ENCODE peak calls at places on chromosome 1, in six cellular contexts. S is kidney; P is esophagus squamous epithelium; L is body of pancreas; N is CD8-positive, alpha-beta T cell; D is ascending aorta. K is an unnamed sample. For H3K9me3, the result is how much of the 10 kb centered on the place peaks cover.

GRCh38 chr1:58926177-58926576 is 142.3 kb upstream of the JUN start:
- DNase-seq in S (no peak), D (no peak), P (no peak), L (no peak), N (no peak), K (no peak)

GRCh38 chr1:98260839-98261238 is 340.0 kb upstream of the DPYD start:
- DNase-seq in D (no peak), P (no peak), S (no peak), L (no peak), N (no peak), K (no peak)

GRCh38 chr1:59985901-59986735 is 59.5 kb upstream of the CYP2J2 start:
- DNase-seq in N (no peak), D (no peak), S (no peak), P (no peak), L (no peak), K (no peak)

GRCh38 chr1:232894436-232894835 is 56.0 kb upstream of the NTPCR start:
- DNase-seq in S (no peak), L (no peak), D (no peak), N (no peak), P (no peak), K (no peak)

GRCh38 chr1:14486401-14487110 is 111.9 kb upstream of the KAZN start:
- DNase-seq in P (no peak), N (no peak), S (no peak), D (peak), L (peak), K (no peak)

GRCh38 chr1:229223498-229223897 is 47.4 kb upstream of the RAB4A start:
- DNase-seq in L (peak), P (no peak), N (no peak), D (no peak), S (no peak), K (no peak)

GRCh38 chr1:230350208-230350921 is 75.8 kb downstream of the PGBD5 start:
- DNase-seq in P (no peak), L (no peak), N (no peak), S (no peak), D (peak), K (peak)

GRCh38 chr1:71252900-71253299 is 172.1 kb upstream of the ZRANB2 start:
- DNase-seq in N (no peak), S (no peak), P (no peak), L (no peak), D (no peak), K (no peak)

GRCh38 chr1:41138549-41138948 is 103.6 kb downstream of the SCMH1 start:
- DNase-seq in S (no peak), L (no peak), N (no peak), P (no peak), D (no peak), K (no peak)

GRCh38 chr1:203669739-203670138 is 43.1 kb downstream of the ATP2B4 start:
- DNase-seq in P (no peak), D (no peak), L (no peak), N (no peak), S (no peak), K (no peak)

GRCh38 chr1:206551985-206552325 is 44.6 kb downstream of the RASSF5 start:
- DNase-seq in D (no peak), P (no peak), S (no peak), L (no peak), N (peak), K (no peak)

GRCh38 chr1:56709269-56709880 is 64.3 kb downstream of the PRKAA2 start:
- DNase-seq in S (no peak), D (no peak), P (no peak), L (no peak), N (no peak), K (no peak)

GRCh38 chr1:150567717-150568561 is 11.5 kb downstream of the MCL1 start:
- DNase-seq in S (peak), D (peak), P (no peak), L (peak), N (no peak), K (peak)

GRCh38 chr1:79603862-79604261 is 597.3 kb upstream of the ADGRL4 start:
- DNase-seq in N (no peak), D (no peak), S (no peak), L (no peak), P (no peak), K (no peak)

GRCh38 chr1:173470608-173471007 is 6.5 kb upstream of the PRDX6 start:
- DNase-seq in P (no peak), S (no peak), L (no peak), N (no peak), D (no peak), K (no peak)

GRCh38 chr1:66375125-66375524 is 158.8 kb upstream of the SGIP1 start:
- DNase-seq in L (no peak), S (no peak), D (no peak), N (no peak), P (no peak), K (no peak)

GRCh38 chr1:41952208-41952607 is 33.5 kb upstream of the HIVEP3 start:
- DNase-seq in L (no peak), S (no peak), N (no peak), D (no peak), P (no peak), K (no peak)

GRCh38 chr1:185998391-185998790 is 264.2 kb downstream of the HMCN1 start:
- DNase-seq in N (no peak), D (no peak), P (no peak), S (no peak), L (no peak), K (no peak)

GRCh38 chr1:165763442-165763841 is 5.2 kb downstream of the TMCO1 start:
- DNase-seq in L (no peak), D (no peak), N (no peak), S (no peak), P (no peak), K (no peak)

GRCh38 chr1:178230881-178231409 is 137.0 kb downstream of the RASAL2 start:
- DNase-seq in S (peak), L (no peak), D (no peak), P (no peak), N (no peak), K (no peak)

GRCh38 chr1:94514095-94514727 is 27.3 kb downstream of the F3 start:
- DNase-seq in D (no peak), L (no peak), N (no peak), P (no peak), S (no peak), K (no peak)

GRCh38 chr1:207424570-207425131 is 29.5 kb upstream of the CR2 start:
- DNase-seq in S (peak), L (no peak), P (no peak), N (no peak), D (no peak), K (no peak)

GRCh38 chr1:37752583-37753471 is 12.1 kb downstream of the EPHA10 start:
- DNase-seq in L (peak), N (no peak), S (no peak), D (no peak), P (no peak), K (no peak)

GRCh38 chr1:15998929-15999328 is 5.1 kb upstream of the SRARP start:
- DNase-seq in P (no peak), D (no peak), L (no peak), S (peak), N (no peak), K (no peak)

GRCh38 chr1:224433041-224433670 is 1.4 kb downstream of the WDR26 start:
- DNase-seq in S (peak), D (no peak), N (no peak), L (no peak), P (no peak), K (no peak)

GRCh38 chr1:113534130-113534817 is 144.0 kb downstream of the MAGI3 start:
- DNase-seq in D (no peak), N (no peak), S (no peak), P (no peak), L (no peak), K (no peak)

GRCh38 chr1:21278898-21279819 is 11.1 kb downstream of the ECE1 start:
- DNase-seq in L (no peak), S (no peak), P (no peak), N (no peak), D (peak), K (no peak)

GRCh38 chr1:22108343-22109135 is 34.4 kb downstream of the WNT4 start:
- DNase-seq in P (no peak), N (no peak), D (peak), S (peak), L (no peak), K (no peak)

GRCh38 chr1:237814319-237814924 is 76.3 kb downstream of the ZP4 start:
- DNase-seq in L (no peak), D (no peak), P (no peak), N (no peak), S (no peak), K (no peak)

GRCh38 chr1:112997781-112998180 is 41.8 kb upstream of the SLC16A1 start:
- DNase-seq in D (no peak), N (no peak), P (no peak), S (no peak), L (no peak), K (no peak)

GRCh38 chr1:103180660-103181059 is 72.3 kb upstream of the COL11A1 start:
- DNase-seq in P (no peak), L (no peak), S (no peak), D (no peak), N (no peak), K (no peak)

GRCh38 chr1:226882187-226882586 is 11.8 kb downstream of the PSEN2 start:
- DNase-seq in N (no peak), D (peak), S (no peak), L (no peak), P (no peak), K (no peak)

GRCh38 chr1:78225153-78225552 is 179.4 kb downstream of the GIPC2 start:
- DNase-seq in S (no peak), L (no peak), N (no peak), P (no peak), D (no peak), K (no peak)

GRCh38 chr1:107076846-107077245 is 20.4 kb downstream of the PRMT6 start:
- DNase-seq in D (no peak), N (no peak), S (no peak), L (no peak), P (no peak), K (no peak)

GRCh38 chr1:228930479-228930957 is 195.2 kb downstream of the RHOU start:
- DNase-seq in P (no peak), D (peak), N (no peak), L (no peak), S (no peak), K (no peak)

GRCh38 chr1:60173729-60174128 is 100.2 kb upstream of the C1orf87 start:
- DNase-seq in S (no peak), N (no peak), P (no peak), D (no peak), L (no peak), K (no peak)

DNA sequence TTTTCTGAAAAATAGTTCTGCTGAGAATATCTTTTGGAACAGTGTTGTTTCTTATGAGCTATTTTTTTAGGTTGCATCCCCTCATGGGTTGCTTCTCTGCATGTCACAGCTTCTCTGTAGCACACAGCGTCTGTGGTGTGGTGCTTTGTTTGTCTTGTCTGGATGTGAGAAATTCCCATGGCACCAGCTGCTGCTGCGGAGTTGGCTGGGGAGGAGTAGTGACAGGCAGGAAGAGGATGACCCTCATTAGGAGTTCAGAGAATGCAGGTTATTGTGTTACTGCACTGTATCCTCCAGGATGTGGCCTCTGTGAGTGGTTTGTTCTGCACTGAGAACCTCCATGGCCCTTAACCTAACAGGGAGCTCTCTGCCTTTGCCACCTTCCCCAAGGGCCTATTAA is 64.8 kb downstream of the TSEN15 start:
- DNase-seq in S (no peak), N (no peak), P (no peak), L (no peak), D (no peak), K (no peak)
- H3K9me3 ChIP-seq in S (under half), N (under half), P (under half), L (under half), D (under half), K (under half)

GRCh38 chr1:20184997-20185833 is 681 bp upstream of the UBXN10 start:
- DNase-seq in P (no peak), D (no peak), S (no peak), N (peak), L (no peak), K (no peak)
- TF ChIP-seq CTCF in P (no peak), D (no peak), S (no peak), N (no peak), L (no peak), K (no peak)

DNA sequence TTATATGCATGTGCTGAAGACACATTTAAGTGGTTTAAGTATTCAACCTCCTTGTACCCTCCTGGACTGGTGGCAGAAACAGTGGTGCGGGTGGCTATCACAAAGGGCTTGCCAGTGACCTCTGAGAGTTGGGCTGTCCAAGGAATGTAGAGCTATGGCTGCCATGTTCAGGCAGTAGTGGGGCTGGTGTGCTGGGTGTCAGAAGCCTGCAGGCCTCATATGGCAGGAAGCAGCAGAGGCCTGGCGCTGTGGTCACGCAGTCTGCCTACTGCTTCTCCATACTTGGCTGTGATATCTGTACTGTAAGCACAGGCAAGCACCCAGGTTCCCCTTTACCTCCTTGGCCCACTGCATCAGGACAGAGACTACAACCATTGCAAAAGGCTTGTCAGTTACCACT is 870.0 kb downstream of the LRRIQ3 start:
- DNase-seq in S (no peak), P (no peak), D (no peak), N (no peak), L (no peak), K (no peak)
- H3K9me3 ChIP-seq in S (under half), P (under half), D (under half), N (under half), L (under half), K (under half)

DNA sequence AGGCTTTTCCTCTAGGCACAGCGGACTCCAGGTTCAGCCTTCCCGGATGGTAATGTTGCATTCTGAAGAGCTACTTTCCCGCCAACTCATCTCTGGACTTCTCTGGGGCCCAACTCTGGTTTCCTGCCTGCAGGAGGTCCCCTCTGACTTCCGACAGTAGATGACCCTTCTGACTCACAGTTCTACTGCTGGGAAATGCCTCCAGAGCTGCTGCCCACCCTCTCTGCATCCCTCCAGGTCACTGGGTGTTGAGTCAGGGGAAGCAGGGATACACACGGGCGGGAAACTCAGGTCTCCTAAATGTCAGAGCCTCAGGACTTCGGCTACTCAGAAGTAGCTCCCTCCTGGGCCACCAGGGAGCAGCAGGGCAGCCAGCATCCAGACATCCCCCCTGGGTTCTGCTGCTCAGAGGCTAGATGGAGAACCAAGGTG is 2.1 kb upstream of the KIF21B start:
- DNase-seq in N (no peak), S (peak), D (no peak), P (no peak), L (no peak), K (no peak)
- TF ChIP-seq CTCF in N (no peak), S (no peak), D (no peak), P (no peak), L (no peak), K (no peak)

GRCh38 chr1:49333946-49334345 is 557.3 kb upstream of the BEND5 start:
- DNase-seq in D (no peak), S (no peak), N (no peak), P (no peak), L (no peak), K (no peak)

DNA sequence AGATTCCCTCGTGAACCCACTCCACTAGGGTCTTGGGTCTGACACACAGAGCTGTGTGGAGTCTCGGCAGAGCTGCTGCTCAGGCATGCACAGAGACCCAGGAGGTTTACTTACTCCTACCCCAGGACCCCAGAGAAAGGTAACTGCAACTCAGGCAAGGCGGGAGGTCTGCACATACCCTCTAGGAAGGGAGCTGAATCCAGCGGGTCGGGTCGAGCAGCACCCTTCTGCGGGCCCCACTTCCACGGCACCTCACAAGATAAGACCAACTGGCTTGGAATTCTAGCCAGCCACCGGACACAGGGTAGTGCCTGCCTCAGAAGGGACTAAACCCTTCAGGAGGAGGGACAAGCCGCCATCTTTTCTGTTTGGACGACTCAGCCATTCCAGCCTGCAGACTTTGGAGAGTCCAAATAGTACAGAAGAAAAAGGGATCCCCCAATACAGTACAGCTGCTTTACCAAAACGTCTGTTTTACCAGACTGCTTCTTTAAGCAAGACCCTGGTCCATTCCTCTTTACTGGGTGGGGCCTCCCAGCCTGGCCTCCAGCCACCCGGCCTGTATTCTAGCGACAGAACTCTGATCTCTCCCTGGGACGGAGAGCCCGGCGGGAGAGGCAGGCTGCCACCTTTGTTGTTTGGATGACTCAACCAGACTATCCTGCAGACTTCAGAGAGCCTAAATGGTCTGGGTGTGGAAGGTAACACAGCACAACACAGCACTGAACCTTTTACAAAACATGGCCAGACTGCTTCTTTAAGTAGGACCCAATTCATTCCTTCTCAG is 554.6 kb upstream of the BEND5 start:
- DNase-seq in P (no peak), D (no peak), N (no peak), S (peak), L (no peak), K (no peak)
- H3K9me3 ChIP-seq in P (under half), D (under half), N (under half), S (under half), L (under half), K (under half)